ENCODE peak calls at places on chromosomes 4 and X, in four cellular contexts. Z is SW 1271; S is CD8-positive, alpha-beta memory T cell; L is activated CD4-positive, alpha-beta T cell treated with anti-CD3 and anti-CD28 coated beads, Interleukin-2, amount 50 U/mL, for 4 hours. P is an unnamed sample.
A peak's percentile ranks its signal among the peaks of the same experiment; 100 is the strongest.

GRCh38 chr4:147546341-147546740 is 65.4 kb downstream of the EDNRA start:
- DNase-seq in L (no peak), Z (no peak), S (no peak), P (no peak)

GRCh38 chrX:140432328-140433025 is 72.4 kb downstream of the SOX3 start:
- DNase-seq in Z (no peak), S (no peak), L (no peak), P (no peak)

GRCh38 chr4:118388621-118389020 is 35.8 kb upstream of the PRSS12 start:
- DNase-seq in L (no peak), S (no peak), Z (no peak), P (no peak)

GRCh38 chrX:105191878-105192277 is 28.6 kb downstream of the TEX13A start:
- DNase-seq in S (no peak), Z (no peak), L (no peak), P (no peak)

GRCh38 chr4:36322921-36323354 is 41.5 kb downstream of the DTHD1 start:
- DNase-seq in S (no peak), Z (no peak), L (peak; percentile 18), P (peak; percentile 6)

GRCh38 chrX:136210806-136211205 is 40.4 kb downstream of the MAP7D3 start:
- DNase-seq in L (no peak), Z (no peak), S (no peak), P (no peak)

GRCh38 chrX:40952855-40953254 is 132.4 kb upstream of the USP9X start:
- DNase-seq in Z (no peak), L (no peak), S (no peak), P (no peak)

GRCh38 chrX:3465017-3465416 is 118.6 kb upstream of the MXRA5 start:
- DNase-seq in S (no peak), L (no peak), Z (no peak), P (no peak)

GRCh38 chr4:14096406-14096965 is 469.0 kb upstream of the BOD1L1 start:
- DNase-seq in S (no peak), Z (no peak), L (no peak), P (no peak)

GRCh38 chrX:153925739-153926593 is at the start of gene ARHGAP4:
- DNase-seq in L (peak; percentile 27), S (peak; percentile 64), Z (no peak), P (peak; percentile 28)

GRCh38 chr4:123741906-123742305 is 345.3 kb downstream of the SPRY1 start:
- DNase-seq in S (no peak), L (no peak), Z (no peak), P (no peak)

GRCh38 chrX:130024127-130024526 is 41.7 kb downstream of the BCORL1 start:
- DNase-seq in L (peak; percentile 74), S (peak; percentile 88), Z (no peak), P (peak; percentile 58)

GRCh38 chrX:119228506-119229290 is 7.4 kb upstream of the PGRMC1 start:
- DNase-seq in Z (no peak), S (no peak), L (no peak), P (no peak)

GRCh38 chr4:151251922-151252321 is 25.0 kb upstream of the PRSS48 start:
- DNase-seq in S (no peak), L (no peak), Z (no peak), P (no peak)

GRCh38 chr4:23838131-23838530 is 51.7 kb downstream of the PPARGC1A start:
- DNase-seq in Z (no peak), S (no peak), L (no peak), P (no peak)

GRCh38 chrX:2863646-2864045 is 34.9 kb downstream of the GYG2 start:
- DNase-seq in S (no peak), Z (no peak), L (no peak), P (no peak)

GRCh38 chrX:101550362-101550761 is at the start of gene ARMCX1:
- DNase-seq in Z (no peak), L (no peak), S (no peak), P (no peak)

GRCh38 chrX:30865020-30865419 is 24.0 kb downstream of the TAB3 start:
- DNase-seq in S (no peak), L (no peak), Z (no peak), P (no peak)

GRCh38 chrX:129777218-129777768 is 2.5 kb upstream of the SASH3 start:
- DNase-seq in Z (no peak), S (peak; percentile 85), L (peak; percentile 54), P (peak; percentile 69)

GRCh38 chr4:151099976-151100417 is 569 bp downstream of the RPS3A start:
- DNase-seq in S (no peak), L (no peak), Z (no peak), P (no peak)

P was measured in activated T-helper 9 cell treated with anti-CD3 and anti-CD28 coated beads, Interleukin-2, amount 50 U/mL, for 16 hours.